ENCODE peak calls at places on chromosomes 12 and 14, in five cellular contexts. V is PC-3, D is GM23248, W is HCT116, M is GM23338. K is an unnamed sample.

GRCh38 chr12:54432815-54433164 is 13.7 kb upstream of the ITGA5 start:
- DNase-seq in V (no peak), D (no peak), W (no peak), M (no peak), K (no peak)

GRCh38 chr14:85711620-85712019 is 181.7 kb downstream of the FLRT2 start:
- DNase-seq in V (no peak), D (no peak), W (no peak), M (no peak), K (no peak)

GRCh38 chr12:45040977-45041376 is 9.9 kb downstream of the DBX2 start:
- DNase-seq in V (no peak), D (no peak), W (no peak), M (no peak), K (no peak)

GRCh38 chr14:31243860-31244259 is 36.3 kb upstream of the HECTD1 start:
- DNase-seq in V (peak; percentile 96), D (no peak), W (peak; percentile 96), M (peak; percentile 27), K (no peak)

GRCh38 chr14:33938131-33938949 is 12.5 kb downstream of the EGLN3 start:
- DNase-seq in V (peak; percentile 80), D (peak; percentile 19), W (peak; percentile 76), M (peak; percentile 84), K (no peak)

GRCh38 chr14:65961004-65961403 is 525.2 kb upstream of the CCDC196 start:
- DNase-seq in V (peak; percentile 67), D (peak; percentile 75), W (peak; percentile 24), M (peak; percentile 87), K (peak; percentile 41)

GRCh38 chr12:23099104-23099503 is 474.1 kb downstream of the ETNK1 start:
- DNase-seq in V (no peak), D (no peak), W (no peak), M (peak; percentile 7), K (no peak)

GRCh38 chr12:116520801-116521471 is 38.2 kb upstream of the MAP1LC3B2 start:
- DNase-seq in V (no peak), D (peak; percentile 89), W (no peak), M (no peak), K (no peak)

GRCh38 chr12:59164991-59165718 is 244.9 kb upstream of the LRIG3 start:
- DNase-seq in V (peak; percentile 64), D (peak; percentile 79), W (peak; percentile 16), M (peak; percentile 76), K (peak; percentile 40)

GRCh38 chr14:105951399-105951798 is 425.0 kb downstream of the TMEM121 start:
- DNase-seq in V (no peak), D (no peak), W (no peak), M (no peak), K (no peak)

GRCh38 chr12:14193623-14194022 is 171.9 kb upstream of the ATF7IP start:
- DNase-seq in V (no peak), D (no peak), W (no peak), M (peak; percentile 15), K (peak; percentile 76)

GRCh38 chr12:130555628-130556485 is 160.2 kb downstream of the RIMBP2 start:
- DNase-seq in V (no peak), D (no peak), W (no peak), M (peak; percentile 8), K (no peak)

GRCh38 chr14:83196235-83196634 is 1662.6 kb upstream of the SEL1L start:
- DNase-seq in V (no peak), D (no peak), W (no peak), M (no peak), K (no peak)

GRCh38 chr12:10339441-10339840 is 31.8 kb downstream of the KLRD1 start:
- DNase-seq in V (peak; percentile 67), D (peak; percentile 59), W (peak; percentile 23), M (no peak), K (no peak)

GRCh38 chr14:26448181-26448855 is 149.5 kb downstream of the NOVA1 start:
- DNase-seq in V (no peak), D (no peak), W (no peak), M (no peak), K (no peak)

GRCh38 chr14:56117765-56118610 is at the start of gene PELI2:
- DNase-seq in V (peak; percentile 50), D (peak; percentile 86), W (peak; percentile 15), M (peak; percentile 84), K (peak; percentile 77)

GRCh38 chr14:88085736-88086135 is 80.8 kb downstream of the GPR65 start:
- DNase-seq in V (no peak), D (no peak), W (no peak), M (no peak), K (no peak)

GRCh38 chr12:59737725-59738463 is 142.1 kb downstream of the SLC16A7 start:
- DNase-seq in V (no peak), D (peak; percentile 65), W (no peak), M (no peak), K (no peak)

GRCh38 chr12:122250047-122250446 is 16.2 kb downstream of the VPS33A start:
- DNase-seq in V (no peak), D (no peak), W (no peak), M (no peak), K (no peak)

GRCh38 chr14:77579760-77580159 is 36.7 kb downstream of the SPTLC2 start:
- DNase-seq in V (no peak), D (no peak), W (no peak), M (no peak), K (no peak)

GRCh38 chr12:25959069-25959961 is 833 bp downstream of the RASSF8 start:
- DNase-seq in V (peak; percentile 77), D (peak; percentile 96), W (no peak), M (peak; percentile 64), K (no peak)

GRCh38 chr14:95297832-95298231 is 21.9 kb downstream of the CLMN start:
- DNase-seq in V (no peak), D (no peak), W (no peak), M (no peak), K (peak; percentile 73)

GRCh38 chr12:48157889-48158370 is 615 bp upstream of the ASB8 start:
- DNase-seq in V (no peak), D (no peak), W (no peak), M (no peak), K (peak; percentile 19)

GRCh38 chr12:2936301-2936700 is 22.9 kb upstream of the TEAD4 start:
- DNase-seq in V (no peak), D (no peak), W (no peak), M (no peak), K (no peak)

GRCh38 chr12:11958216-11959091 is 112.3 kb upstream of the BCL2L14 start:
- DNase-seq in V (peak; percentile 81), D (peak; percentile 97), W (no peak), M (no peak), K (no peak)

GRCh38 chr14:99117671-99118045 is 154.3 kb downstream of the BCL11B start:
- DNase-seq in V (no peak), D (no peak), W (no peak), M (no peak), K (no peak)

GRCh38 chr14:99119554-99119953 is 152.4 kb downstream of the BCL11B start:
- DNase-seq in V (no peak), D (no peak), W (no peak), M (no peak), K (no peak)

GRCh38 chr14:99118046-99118721 is 153.8 kb downstream of the BCL11B start:
- DNase-seq in V (no peak), D (no peak), W (no peak), M (peak; percentile 84), K (no peak)

GRCh38 chr14:99120147-99121026 is 151.6 kb downstream of the BCL11B start:
- DNase-seq in V (no peak), D (no peak), W (no peak), M (no peak), K (no peak)

DNA sequence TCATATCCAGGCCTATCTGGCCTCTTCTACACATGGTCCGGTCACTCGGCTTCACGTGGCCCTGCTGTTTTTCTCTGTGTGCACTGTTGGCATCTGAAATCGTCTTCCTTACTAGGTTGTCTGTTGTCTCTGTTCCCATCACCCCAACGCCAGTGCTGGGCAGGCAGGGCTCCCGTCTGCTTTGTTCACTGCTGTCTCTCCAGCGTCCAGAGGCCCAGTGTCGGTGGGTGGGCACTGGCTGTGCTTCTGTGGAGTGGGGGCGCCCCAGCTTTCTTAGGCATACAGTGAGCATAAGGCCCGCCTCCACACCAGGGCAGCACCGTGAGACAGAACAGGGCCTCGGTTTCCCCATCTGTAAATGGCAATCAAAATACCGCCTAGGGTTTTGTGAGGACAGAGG is 153.1 kb downstream of the BCL11B start:
- DNase-seq in V (no peak), D (no peak), W (no peak), M (no peak), K (no peak)
- H3K9me2 ChIP-seq in V (no peaks in the 10 kb centered on the region), D (no peaks in the 10 kb centered on the region), W (no peaks in the 10 kb centered on the region), M (no peaks in the 10 kb centered on the region), K (no peaks in the 10 kb centered on the region)

GRCh38 chr12:120839503-120839902 is 64.7 kb downstream of the SPPL3 start:
- DNase-seq in V (no peak), D (no peak), W (no peak), M (no peak), K (no peak)
- H3K79me2 ChIP-seq in V (peaks cover 20% of the 10 kb centered on the region), D (peaks cover 87% of the 10 kb centered on the region), W (peaks cover 25% of the 10 kb centered on the region), M (peaks cover 59% of the 10 kb centered on the region), K (peaks cover 12% of the 10 kb centered on the region)

DNA sequence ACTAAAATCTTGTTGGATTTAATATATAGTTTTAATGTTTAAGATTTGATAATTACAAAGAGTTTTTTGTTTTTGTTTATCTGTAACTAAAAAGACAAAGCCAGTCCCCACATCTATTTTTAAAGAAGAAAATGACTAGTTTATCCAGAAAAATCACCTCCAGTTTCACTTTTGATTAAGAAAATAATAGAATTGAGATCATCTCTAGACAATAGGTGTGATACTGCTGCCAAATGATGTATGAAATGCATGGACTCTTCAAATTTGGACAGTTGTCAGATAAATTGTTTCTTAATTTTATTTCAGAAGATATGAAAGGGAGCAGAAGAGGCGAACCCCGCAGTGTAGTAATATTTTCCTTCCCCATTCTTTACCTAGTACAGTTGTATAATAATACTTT is 20.0 kb downstream of the PCNX4 start:
- DNase-seq in V (no peak), D (no peak), W (no peak), M (no peak), K (no peak)
- H3K9me2 ChIP-seq in V (no peaks in the 10 kb centered on the region), D (no peaks in the 10 kb centered on the region), W (no peaks in the 10 kb centered on the region), M (peaks cover 5% of the 10 kb centered on the region), K (no peaks in the 10 kb centered on the region)

DNA sequence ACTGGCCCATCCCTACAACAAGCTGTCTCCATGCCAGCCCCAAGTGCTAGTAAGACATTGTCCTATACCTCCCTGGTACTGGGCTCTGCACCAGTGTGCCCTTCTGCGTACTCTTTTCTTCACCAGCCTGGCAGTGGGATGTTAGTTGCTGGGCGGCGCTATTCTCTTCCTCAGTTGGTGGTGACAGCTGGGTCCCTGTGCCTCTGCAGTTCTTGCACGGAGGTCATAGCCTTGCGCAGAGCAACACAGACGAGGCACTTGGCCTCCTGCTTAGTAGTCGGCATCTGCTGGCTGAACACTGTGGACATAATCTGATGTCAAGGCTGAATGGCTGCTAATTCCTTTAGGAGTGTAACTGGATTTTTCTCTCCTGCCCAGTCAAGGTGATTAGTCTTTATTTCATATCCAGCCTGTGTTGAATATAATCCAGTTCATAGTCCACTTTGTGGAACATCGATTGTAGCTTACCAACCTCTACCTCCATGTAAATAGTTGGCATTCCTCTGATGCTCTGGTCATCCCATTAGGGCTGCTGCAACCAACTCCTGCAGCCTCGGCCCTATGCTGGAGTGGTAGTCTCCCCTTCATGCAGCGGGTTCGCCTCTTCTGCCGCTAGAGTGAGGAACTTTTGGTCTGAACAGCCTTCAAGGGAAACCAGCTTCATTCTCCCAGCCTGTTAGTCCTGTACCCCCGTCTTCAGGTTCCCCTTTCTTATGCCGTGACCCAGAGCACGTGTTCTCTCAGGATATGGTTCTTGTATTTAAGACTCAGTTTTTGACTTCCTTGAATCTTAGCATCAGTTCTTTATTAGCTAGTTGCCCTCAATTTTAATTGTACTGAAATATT is 32.9 kb downstream of the ZNF664 start:
- DNase-seq in V (no peak), D (no peak), W (no peak), M (no peak), K (peak; percentile 19)
- H3K79me2 ChIP-seq in V (peaks cover 7% of the 10 kb centered on the region), D (peaks cover 14% of the 10 kb centered on the region), W (peaks cover 38% of the 10 kb centered on the region), M (no peaks in the 10 kb centered on the region), K (no peaks in the 10 kb centered on the region)